ENCODE peak calls at places on chromosome 15, in ten cellular contexts. One of them, this sample, is unnamed. For H3K36me3, the result is how much of the 10 kb centered on the place peaks cover.

GRCh38 chr15:25397110-25397509 is 41.7 kb downstream of the UBE3A start:
- DNase-seq in neuronal stem cell: no peak
- DNase-seq in spleen: no peak
- DNase-seq in lung: no peak
- DNase-seq in colonic mucosa: no peak
- DNase-seq in tibial artery: no peak
- DNase-seq in GM23248: peak
- DNase-seq in SJCRH30: no peak
- DNase-seq in CD8-positive, alpha-beta memory T cell: no peak
- DNase-seq in GM23338: no peak
- DNase-seq in this sample: no peak

GRCh38 chr15:65326109-65326508 is 21.6 kb downstream of the RNU5B-1 start:
- DNase-seq in neuronal stem cell: no peak
- DNase-seq in spleen: no peak
- DNase-seq in lung: no peak
- DNase-seq in colonic mucosa: no peak
- DNase-seq in tibial artery: no peak
- DNase-seq in GM23248: no peak
- DNase-seq in SJCRH30: peak
- DNase-seq in CD8-positive, alpha-beta memory T cell: no peak
- DNase-seq in GM23338: peak
- DNase-seq in this sample: peak

GRCh38 chr15:52080031-52080430 is 32.5 kb downstream of the BCL2L10 start:
- DNase-seq in neuronal stem cell: no peak
- DNase-seq in spleen: no peak
- DNase-seq in lung: no peak
- DNase-seq in colonic mucosa: no peak
- DNase-seq in tibial artery: no peak
- DNase-seq in GM23248: no peak
- DNase-seq in SJCRH30: no peak
- DNase-seq in CD8-positive, alpha-beta memory T cell: no peak
- DNase-seq in GM23338: no peak
- DNase-seq in this sample: peak

GRCh38 chr15:65376767-65377104 is 1.1 kb downstream of the IGDCC3 start:
- DNase-seq in neuronal stem cell: no peak
- DNase-seq in spleen: peak
- DNase-seq in lung: no peak
- DNase-seq in colonic mucosa: no peak
- DNase-seq in tibial artery: no peak
- DNase-seq in GM23248: peak
- DNase-seq in SJCRH30: peak
- DNase-seq in CD8-positive, alpha-beta memory T cell: no peak
- DNase-seq in GM23338: peak
- DNase-seq in this sample: peak

GRCh38 chr15:63221346-63221745 is 31.9 kb downstream of the RAB8B start:
- DNase-seq in neuronal stem cell: no peak
- DNase-seq in spleen: no peak
- DNase-seq in lung: peak
- DNase-seq in colonic mucosa: no peak
- DNase-seq in tibial artery: peak
- DNase-seq in GM23248: peak
- DNase-seq in SJCRH30: no peak
- DNase-seq in CD8-positive, alpha-beta memory T cell: no peak
- DNase-seq in GM23338: no peak
- DNase-seq in this sample: no peak

GRCh38 chr15:52232327-52232726 is 41.1 kb upstream of the GNB5 start:
- DNase-seq in neuronal stem cell: no peak
- DNase-seq in spleen: no peak
- DNase-seq in lung: no peak
- DNase-seq in colonic mucosa: no peak
- DNase-seq in tibial artery: no peak
- DNase-seq in GM23248: peak
- DNase-seq in SJCRH30: no peak
- DNase-seq in CD8-positive, alpha-beta memory T cell: no peak
- DNase-seq in GM23338: no peak
- DNase-seq in this sample: no peak

GRCh38 chr15:91694829-91695205 is 158.7 kb upstream of the SLCO3A1 start:
- DNase-seq in neuronal stem cell: no peak
- DNase-seq in spleen: no peak
- DNase-seq in lung: peak
- DNase-seq in colonic mucosa: peak
- DNase-seq in tibial artery: peak
- DNase-seq in GM23248: peak
- DNase-seq in SJCRH30: no peak
- DNase-seq in CD8-positive, alpha-beta memory T cell: no peak
- DNase-seq in GM23338: no peak
- DNase-seq in this sample: no peak

GRCh38 chr15:36658905-36659304 is 79.5 kb downstream of the CDIN1 start:
- DNase-seq in neuronal stem cell: no peak
- DNase-seq in spleen: no peak
- DNase-seq in lung: no peak
- DNase-seq in colonic mucosa: no peak
- DNase-seq in tibial artery: no peak
- DNase-seq in GM23248: no peak
- DNase-seq in SJCRH30: no peak
- DNase-seq in CD8-positive, alpha-beta memory T cell: no peak
- DNase-seq in GM23338: peak
- DNase-seq in this sample: no peak

GRCh38 chr15:91593081-91593480 is 260.4 kb upstream of the SLCO3A1 start:
- DNase-seq in neuronal stem cell: no peak
- DNase-seq in spleen: no peak
- DNase-seq in lung: no peak
- DNase-seq in colonic mucosa: no peak
- DNase-seq in tibial artery: no peak
- DNase-seq in GM23248: peak
- DNase-seq in SJCRH30: no peak
- DNase-seq in CD8-positive, alpha-beta memory T cell: no peak
- DNase-seq in GM23338: no peak
- DNase-seq in this sample: no peak

GRCh38 chr15:64942356-64942755 is 30.7 kb downstream of the ANKDD1A start:
- DNase-seq in neuronal stem cell: no peak
- DNase-seq in spleen: no peak
- DNase-seq in lung: no peak
- DNase-seq in colonic mucosa: no peak
- DNase-seq in tibial artery: no peak
- DNase-seq in GM23248: no peak
- DNase-seq in SJCRH30: no peak
- DNase-seq in CD8-positive, alpha-beta memory T cell: no peak
- DNase-seq in GM23338: no peak
- DNase-seq in this sample: no peak

GRCh38 chr15:98561169-98561941 is 87.0 kb upstream of the IGF1R start:
- DNase-seq in neuronal stem cell: no peak
- DNase-seq in spleen: no peak
- DNase-seq in lung: no peak
- DNase-seq in colonic mucosa: no peak
- DNase-seq in tibial artery: no peak
- DNase-seq in GM23248: no peak
- DNase-seq in SJCRH30: no peak
- DNase-seq in CD8-positive, alpha-beta memory T cell: no peak
- DNase-seq in GM23338: no peak
- DNase-seq in this sample: no peak

GRCh38 chr15:69060041-69060481 is 45.6 kb downstream of the NOX5 start:
- DNase-seq in neuronal stem cell: no peak
- DNase-seq in spleen: no peak
- DNase-seq in lung: no peak
- DNase-seq in colonic mucosa: peak
- DNase-seq in tibial artery: no peak
- DNase-seq in GM23248: no peak
- DNase-seq in SJCRH30: no peak
- DNase-seq in CD8-positive, alpha-beta memory T cell: no peak
- DNase-seq in GM23338: peak
- DNase-seq in this sample: peak

GRCh38 chr15:54792526-54792925 is 404.2 kb downstream of the RSL24D1 start:
- DNase-seq in neuronal stem cell: no peak
- DNase-seq in spleen: no peak
- DNase-seq in lung: no peak
- DNase-seq in colonic mucosa: no peak
- DNase-seq in tibial artery: no peak
- DNase-seq in GM23248: no peak
- DNase-seq in SJCRH30: no peak
- DNase-seq in CD8-positive, alpha-beta memory T cell: no peak
- DNase-seq in GM23338: no peak
- DNase-seq in this sample: no peak

GRCh38 chr15:47586653-47587224 is 130.6 kb upstream of the SEMA6D start:
- DNase-seq in neuronal stem cell: no peak
- DNase-seq in spleen: no peak
- DNase-seq in lung: no peak
- DNase-seq in colonic mucosa: peak
- DNase-seq in tibial artery: peak
- DNase-seq in GM23248: no peak
- DNase-seq in SJCRH30: peak
- DNase-seq in CD8-positive, alpha-beta memory T cell: no peak
- DNase-seq in GM23338: no peak
- DNase-seq in this sample: no peak

GRCh38 chr15:69689133-69689532 is 236.5 kb downstream of the RPLP1 start:
- DNase-seq in neuronal stem cell: no peak
- DNase-seq in spleen: no peak
- DNase-seq in lung: no peak
- DNase-seq in colonic mucosa: no peak
- DNase-seq in tibial artery: no peak
- DNase-seq in GM23248: no peak
- DNase-seq in SJCRH30: no peak
- DNase-seq in CD8-positive, alpha-beta memory T cell: no peak
- DNase-seq in GM23338: no peak
- DNase-seq in this sample: no peak

GRCh38 chr15:41948499-41948898 is 23.9 kb downstream of the EHD4 start:
- DNase-seq in neuronal stem cell: no peak
- DNase-seq in spleen: no peak
- DNase-seq in lung: no peak
- DNase-seq in colonic mucosa: no peak
- DNase-seq in tibial artery: peak
- DNase-seq in GM23248: no peak
- DNase-seq in SJCRH30: no peak
- DNase-seq in CD8-positive, alpha-beta memory T cell: no peak
- DNase-seq in GM23338: no peak
- DNase-seq in this sample: no peak

GRCh38 chr15:35533130-35534110 is 12.5 kb downstream of the DPH6 start:
- DNase-seq in neuronal stem cell: no peak
- DNase-seq in spleen: no peak
- DNase-seq in lung: no peak
- DNase-seq in colonic mucosa: no peak
- DNase-seq in tibial artery: no peak
- DNase-seq in GM23248: peak
- DNase-seq in SJCRH30: no peak
- DNase-seq in CD8-positive, alpha-beta memory T cell: no peak
- DNase-seq in GM23338: no peak
- DNase-seq in this sample: no peak

GRCh38 chr15:93861956-93862741 is 369.2 kb upstream of the MCTP2 start:
- DNase-seq in neuronal stem cell: no peak
- DNase-seq in spleen: no peak
- DNase-seq in lung: no peak
- DNase-seq in colonic mucosa: no peak
- DNase-seq in tibial artery: peak
- DNase-seq in GM23248: no peak
- DNase-seq in SJCRH30: no peak
- DNase-seq in CD8-positive, alpha-beta memory T cell: no peak
- DNase-seq in GM23338: no peak
- DNase-seq in this sample: no peak

GRCh38 chr15:48999314-48999713 is 35.6 kb upstream of the SHC4 start:
- DNase-seq in neuronal stem cell: no peak
- DNase-seq in spleen: no peak
- DNase-seq in lung: no peak
- DNase-seq in colonic mucosa: no peak
- DNase-seq in tibial artery: no peak
- DNase-seq in GM23248: no peak
- DNase-seq in SJCRH30: no peak
- DNase-seq in CD8-positive, alpha-beta memory T cell: no peak
- DNase-seq in GM23338: no peak
- DNase-seq in this sample: no peak
- H3K36me3 ChIP-seq in neuronal stem cell: under half
- H3K36me3 ChIP-seq in spleen: under half
- H3K36me3 ChIP-seq in lung: under half
- H3K36me3 ChIP-seq in colonic mucosa: under half
- H3K36me3 ChIP-seq in tibial artery: half or more
- H3K36me3 ChIP-seq in GM23248: under half
- H3K36me3 ChIP-seq in SJCRH30: under half
- H3K36me3 ChIP-seq in CD8-positive, alpha-beta memory T cell: under half
- H3K36me3 ChIP-seq in GM23338: under half
- H3K36me3 ChIP-seq in this sample: half or more

GRCh38 chr15:80979538-80980200 is 9.9 kb downstream of the MESD start:
- DNase-seq in neuronal stem cell: no peak
- DNase-seq in spleen: no peak
- DNase-seq in lung: no peak
- DNase-seq in colonic mucosa: no peak
- DNase-seq in tibial artery: no peak
- DNase-seq in GM23248: no peak
- DNase-seq in SJCRH30: no peak
- DNase-seq in CD8-positive, alpha-beta memory T cell: no peak
- DNase-seq in GM23338: no peak
- DNase-seq in this sample: no peak
- H3K27ac ChIP-seq in neuronal stem cell: no peak
- H3K27ac ChIP-seq in spleen: no peak
- H3K27ac ChIP-seq in lung: no peak
- H3K27ac ChIP-seq in colonic mucosa: no peak
- H3K27ac ChIP-seq in tibial artery: no peak
- H3K27ac ChIP-seq in GM23248: no peak
- H3K27ac ChIP-seq in SJCRH30: no peak
- H3K27ac ChIP-seq in CD8-positive, alpha-beta memory T cell: no peak
- H3K27ac ChIP-seq in GM23338: peak
- H3K27ac ChIP-seq in this sample: no peak

DNA sequence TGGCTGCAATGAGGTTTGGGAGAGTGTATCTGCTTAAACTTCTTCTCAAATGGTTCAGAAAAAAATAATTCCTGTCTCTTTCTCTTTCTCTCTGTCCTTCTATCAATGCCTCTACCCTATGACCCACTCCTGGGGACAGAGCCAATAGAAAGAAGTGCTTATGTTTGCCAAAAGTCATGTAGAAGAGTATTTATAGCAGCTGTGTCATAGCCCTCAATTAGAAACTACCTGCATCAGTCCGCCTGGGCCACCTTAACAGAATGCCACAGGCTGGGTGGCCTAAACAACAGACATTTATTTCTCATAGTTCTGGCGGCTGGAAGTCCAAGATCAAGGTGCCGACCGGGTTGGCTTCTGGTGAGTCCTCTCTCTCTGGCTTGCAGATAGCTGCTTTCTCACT is 92.5 kb downstream of the HMG20A start:
- DNase-seq in neuronal stem cell: no peak
- DNase-seq in spleen: no peak
- DNase-seq in lung: no peak
- DNase-seq in colonic mucosa: no peak
- DNase-seq in tibial artery: no peak
- DNase-seq in GM23248: no peak
- DNase-seq in SJCRH30: no peak
- DNase-seq in CD8-positive, alpha-beta memory T cell: no peak
- DNase-seq in GM23338: no peak
- DNase-seq in this sample: no peak
- H3K36me3 ChIP-seq in neuronal stem cell: under half
- H3K36me3 ChIP-seq in spleen: under half
- H3K36me3 ChIP-seq in lung: under half
- H3K36me3 ChIP-seq in colonic mucosa: under half
- H3K36me3 ChIP-seq in tibial artery: under half
- H3K36me3 ChIP-seq in GM23248: under half
- H3K36me3 ChIP-seq in SJCRH30: under half
- H3K36me3 ChIP-seq in CD8-positive, alpha-beta memory T cell: under half
- H3K36me3 ChIP-seq in GM23338: under half
- H3K36me3 ChIP-seq in this sample: under half

GRCh38 chr15:90028376-90028775 is 27.3 kb downstream of the ZNF710 start:
- DNase-seq in neuronal stem cell: no peak
- DNase-seq in spleen: no peak
- DNase-seq in lung: no peak
- DNase-seq in colonic mucosa: no peak
- DNase-seq in tibial artery: no peak
- DNase-seq in GM23248: no peak
- DNase-seq in SJCRH30: no peak
- DNase-seq in CD8-positive, alpha-beta memory T cell: no peak
- DNase-seq in GM23338: no peak
- DNase-seq in this sample: no peak
- H3K27ac ChIP-seq in neuronal stem cell: no peak
- H3K27ac ChIP-seq in spleen: no peak
- H3K27ac ChIP-seq in lung: no peak
- H3K27ac ChIP-seq in colonic mucosa: peak
- H3K27ac ChIP-seq in tibial artery: no peak
- H3K27ac ChIP-seq in GM23248: no peak
- H3K27ac ChIP-seq in SJCRH30: no peak
- H3K27ac ChIP-seq in CD8-positive, alpha-beta memory T cell: no peak
- H3K27ac ChIP-seq in GM23338: no peak
- H3K27ac ChIP-seq in this sample: no peak